ENCODE peak calls at places on chromosomes 5 and 9, in nine cellular contexts. X, N, H, Q, J, Y, D, I and U are unnamed samples. For H3K36me3 and H3K4me1, the result is how much of the 10 kb centered on the place peaks cover.

GRCh38 chr9:126604059-126604685 is 9.6 kb upstream of the LMX1B start:
- DNase-seq in H (no peak), J (no peak), D (no peak), Y (no peak), Q (no peak), X (no peak), I (no peak), N (no peak), U (no peak)

GRCh38 chr5:160213537-160213936 is 15.8 kb upstream of the FABP6 start:
- DNase-seq in X (no peak), Q (no peak), H (peak), I (no peak), N (no peak), Y (no peak), J (no peak), D (no peak), U (no peak)

GRCh38 chr5:140038373-140038957 is 4.6 kb downstream of the NRG2 start:
- DNase-seq in X (no peak), N (no peak), H (peak), D (peak), I (no peak), Q (no peak), Y (no peak), J (peak), U (no peak)

GRCh38 chr9:93702261-93702660 is 125.9 kb downstream of the PHF2 start:
- DNase-seq in J (no peak), Q (no peak), N (no peak), H (no peak), D (no peak), Y (no peak), X (no peak), I (no peak), U (no peak)

GRCh38 chr9:757246-757881 is 84.1 kb upstream of the DMRT1 start:
- DNase-seq in N (peak), I (no peak), J (peak), Y (no peak), X (no peak), D (peak), H (peak), Q (peak), U (peak)

GRCh38 chr5:123718238-123718637 is 206.3 kb downstream of the CSNK1G3 start:
- DNase-seq in I (no peak), X (no peak), D (no peak), J (no peak), Q (no peak), Y (no peak), N (no peak), H (no peak), U (no peak)

GRCh38 chr5:98268162-98268860 is 505.2 kb upstream of the RGMB start:
- DNase-seq in I (no peak), J (no peak), D (no peak), Q (no peak), N (no peak), H (no peak), X (no peak), Y (no peak), U (no peak)

GRCh38 chr5:140998921-140999410 is 32.7 kb downstream of the PCDHAC2 start:
- DNase-seq in D (no peak), J (no peak), N (peak), X (no peak), I (no peak), Y (no peak), H (no peak), Q (no peak), U (no peak)

GRCh38 chr5:75566710-75567309 is 44.4 kb upstream of the ANKDD1B start:
- DNase-seq in J (peak), D (peak), H (peak), Y (no peak), N (peak), Q (no peak), I (no peak), X (no peak), U (no peak)

GRCh38 chr5:125554355-125554754 is 807.9 kb upstream of the ZNF608 start:
- DNase-seq in Y (no peak), H (no peak), X (no peak), N (no peak), D (no peak), Q (no peak), I (no peak), J (no peak), U (no peak)

GRCh38 chr5:55665065-55665464 is 47.1 kb downstream of the SLC38A9 start:
- DNase-seq in X (no peak), N (no peak), Q (no peak), J (no peak), I (no peak), D (no peak), H (peak), Y (peak), U (no peak)

GRCh38 chr9:130947618-130948140 is 8.6 kb upstream of the FIBCD1 start:
- DNase-seq in I (no peak), D (no peak), N (no peak), Y (no peak), Q (no peak), H (no peak), X (no peak), J (no peak), U (no peak)

GRCh38 chr9:33289501-33289900 is 815 bp upstream of the NFX1 start:
- DNase-seq in N (no peak), H (peak), D (no peak), Q (no peak), X (peak), Y (peak), I (no peak), J (no peak), U (no peak)

DNA sequence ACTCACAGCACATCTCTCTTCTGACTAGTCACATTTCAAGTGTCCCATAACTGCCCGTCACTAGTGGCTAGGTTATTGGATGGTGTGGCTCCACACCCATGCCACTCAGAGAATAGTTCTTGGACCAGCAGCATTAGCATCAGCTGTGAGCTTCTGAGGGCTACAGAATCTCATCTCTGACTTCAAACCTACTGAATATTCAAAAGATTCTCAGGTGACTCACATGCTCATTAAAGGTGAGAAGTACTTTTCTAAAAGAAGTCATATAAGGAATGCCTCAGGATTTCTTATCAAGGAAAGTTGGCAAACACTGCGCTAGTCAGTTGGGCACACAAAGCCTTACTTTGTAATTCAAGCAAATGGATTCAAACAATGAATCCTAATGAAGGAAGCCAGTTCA is 305.0 kb upstream of the CDH12 start:
- DNase-seq in X (no peak), N (no peak), Y (no peak), H (no peak), Q (no peak), J (no peak), I (no peak), D (no peak), U (no peak)
- H3K36me3 ChIP-seq in X (under half), N (under half), Y (under half), H (under half), Q (under half), J (under half), I (under half), D (under half), U (under half)

GRCh38 chr5:89181546-89181945 is 298.6 kb upstream of the MEF2C start:
- DNase-seq in X (no peak), N (no peak), D (no peak), Q (no peak), I (no peak), J (no peak), Y (no peak), H (no peak), U (no peak)

GRCh38 chr5:89178576-89178975 is 295.6 kb upstream of the MEF2C start:
- DNase-seq in D (no peak), Y (no peak), J (no peak), I (no peak), X (no peak), Q (no peak), H (no peak), N (no peak), U (no peak)

GRCh38 chr5:89179761-89180160 is 296.8 kb upstream of the MEF2C start:
- DNase-seq in D (no peak), Q (no peak), I (no peak), Y (no peak), H (no peak), N (no peak), J (no peak), X (no peak), U (no peak)
- H3K4me1 ChIP-seq in D (under half), Q (under half), I (under half), Y (under half), H (under half), N (under half), J (under half), X (under half), U (under half)

DNA sequence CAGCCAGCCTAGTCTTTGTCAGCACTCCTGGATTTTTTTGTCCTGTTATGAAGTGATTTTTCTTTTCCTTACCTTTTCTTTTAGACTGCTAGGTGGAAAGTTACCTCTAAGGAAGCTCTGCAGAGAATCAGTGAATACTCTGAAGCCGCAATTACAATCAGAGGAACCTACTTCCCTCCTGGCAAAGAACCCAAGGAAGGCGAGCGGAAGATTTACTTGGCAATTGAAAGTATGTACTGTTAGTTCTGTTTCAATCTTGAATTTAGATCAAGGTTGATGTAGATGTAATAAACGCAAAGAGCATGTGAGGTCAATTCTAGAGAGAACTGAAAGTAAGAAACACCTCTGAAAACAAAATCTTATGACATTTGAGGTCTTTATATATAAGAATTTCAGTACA is 27.0 kb upstream of the C5orf24 start:
- DNase-seq in D (no peak), Y (no peak), Q (no peak), H (no peak), N (no peak), J (no peak), X (no peak), I (no peak), U (no peak)
- H3K36me3 ChIP-seq in D (half or more), Y (under half), Q (under half), H (half or more), N (half or more), J (under half), X (under half), I (half or more), U (half or more)

DNA sequence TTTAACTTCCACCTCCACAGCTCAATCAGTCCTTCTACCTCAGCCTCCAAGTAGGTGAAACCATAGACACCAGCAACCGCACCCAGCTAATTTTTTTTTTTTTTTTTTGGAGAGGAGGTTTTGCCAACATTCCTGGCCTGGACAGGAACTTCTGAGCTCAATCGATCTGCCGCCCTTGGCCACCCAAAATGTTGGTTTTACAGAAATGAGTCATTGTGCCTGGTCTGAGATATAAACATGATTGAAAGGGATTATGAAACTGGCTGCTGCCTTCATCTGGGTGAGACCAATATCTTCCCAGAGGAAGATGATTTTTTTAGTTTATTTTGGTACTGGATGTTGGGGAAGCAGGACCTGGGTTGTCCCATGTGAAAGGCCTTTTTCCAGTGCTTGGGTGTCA is 9.2 kb downstream of the TAF11L12 start:
- DNase-seq in X (no peak), D (no peak), I (no peak), Y (no peak), Q (no peak), N (no peak), H (no peak), J (no peak), U (no peak)
- H3K4me1 ChIP-seq in X (under half), D (under half), I (under half), Y (under half), Q (under half), N (under half), H (under half), J (under half), U (under half)

GRCh38 chr9:124348831-124349230 is 66.4 kb downstream of the PSMB7 start:
- DNase-seq in J (no peak), N (no peak), X (no peak), Y (no peak), H (no peak), Q (no peak), D (no peak), I (no peak), U (no peak)

GRCh38 chr9:124349675-124350484 is 65.4 kb downstream of the PSMB7 start:
- DNase-seq in H (no peak), Q (no peak), D (no peak), I (no peak), X (no peak), N (no peak), J (no peak), Y (no peak), U (no peak)

GRCh38 chr9:124347968-124348358 is 67.3 kb downstream of the PSMB7 start:
- DNase-seq in J (no peak), X (no peak), N (no peak), Q (no peak), H (no peak), I (no peak), D (no peak), Y (no peak), U (no peak)

GRCh38 chr9:124348363-124348762 is 66.9 kb downstream of the PSMB7 start:
- DNase-seq in Y (no peak), X (no peak), H (no peak), I (no peak), J (no peak), D (no peak), Q (no peak), N (no peak), U (no peak)

DNA sequence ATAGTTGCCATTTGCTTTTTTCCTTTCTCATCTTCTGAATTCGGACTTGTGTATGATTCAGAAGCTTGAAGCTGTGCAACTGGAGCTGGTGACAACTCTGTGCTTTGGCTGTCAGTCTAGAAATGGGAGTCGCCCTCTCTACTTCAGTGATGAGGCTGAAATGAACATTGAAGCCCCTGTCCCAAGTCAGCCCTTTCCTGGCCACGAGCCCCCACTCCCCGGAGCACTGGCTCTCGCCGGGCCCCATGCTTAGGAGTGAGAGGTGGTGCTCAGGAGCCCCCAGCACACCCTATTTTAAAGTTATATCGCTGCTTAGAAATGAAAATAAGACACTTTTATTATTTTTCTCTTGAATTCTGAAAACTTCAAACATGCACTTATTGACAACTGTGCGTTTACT is 66.0 kb downstream of the PSMB7 start:
- DNase-seq in Q (no peak), X (no peak), Y (no peak), D (no peak), N (no peak), I (no peak), H (no peak), J (no peak), U (no peak)
- H3K36me3 ChIP-seq in Q (under half), X (under half), Y (under half), D (half or more), N (half or more), I (half or more), H (under half), J (under half), U (half or more)

GRCh38 chr9:134726722-134727034 is 85.1 kb downstream of the COL5A1 start:
- DNase-seq in X (no peak), H (no peak), Y (no peak), J (no peak), N (no peak), I (no peak), Q (no peak), D (no peak), U (no peak)
- H3K4me1 ChIP-seq in X (under half), H (under half), Y (under half), J (under half), N (under half), I (under half), Q (under half), D (under half), U (under half)

DNA sequence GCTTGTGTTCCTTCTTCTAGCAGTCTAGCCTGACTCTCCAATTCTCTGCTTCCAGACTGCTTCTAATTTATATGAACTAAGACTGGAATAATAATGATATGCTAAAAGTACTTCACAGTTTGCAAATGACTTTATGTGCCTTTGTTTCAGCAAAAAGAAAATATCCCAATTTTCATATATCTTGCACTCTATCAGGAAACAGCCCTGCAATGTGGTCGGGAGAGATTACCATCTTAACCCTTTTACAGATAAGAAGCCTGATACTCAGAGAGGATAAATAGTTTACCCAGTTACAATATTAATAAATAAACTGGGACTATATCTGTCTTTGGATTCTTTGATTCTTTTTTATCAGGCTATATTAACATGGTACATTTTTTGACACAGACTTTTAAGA is 126.0 kb downstream of the CDC42SE2 start:
- DNase-seq in N (no peak), Y (no peak), J (no peak), X (no peak), Q (no peak), I (no peak), D (no peak), H (no peak), U (no peak)
- H3K36me3 ChIP-seq in N (under half), Y (under half), J (under half), X (under half), Q (under half), I (under half), D (half or more), H (under half), U (under half)

DNA sequence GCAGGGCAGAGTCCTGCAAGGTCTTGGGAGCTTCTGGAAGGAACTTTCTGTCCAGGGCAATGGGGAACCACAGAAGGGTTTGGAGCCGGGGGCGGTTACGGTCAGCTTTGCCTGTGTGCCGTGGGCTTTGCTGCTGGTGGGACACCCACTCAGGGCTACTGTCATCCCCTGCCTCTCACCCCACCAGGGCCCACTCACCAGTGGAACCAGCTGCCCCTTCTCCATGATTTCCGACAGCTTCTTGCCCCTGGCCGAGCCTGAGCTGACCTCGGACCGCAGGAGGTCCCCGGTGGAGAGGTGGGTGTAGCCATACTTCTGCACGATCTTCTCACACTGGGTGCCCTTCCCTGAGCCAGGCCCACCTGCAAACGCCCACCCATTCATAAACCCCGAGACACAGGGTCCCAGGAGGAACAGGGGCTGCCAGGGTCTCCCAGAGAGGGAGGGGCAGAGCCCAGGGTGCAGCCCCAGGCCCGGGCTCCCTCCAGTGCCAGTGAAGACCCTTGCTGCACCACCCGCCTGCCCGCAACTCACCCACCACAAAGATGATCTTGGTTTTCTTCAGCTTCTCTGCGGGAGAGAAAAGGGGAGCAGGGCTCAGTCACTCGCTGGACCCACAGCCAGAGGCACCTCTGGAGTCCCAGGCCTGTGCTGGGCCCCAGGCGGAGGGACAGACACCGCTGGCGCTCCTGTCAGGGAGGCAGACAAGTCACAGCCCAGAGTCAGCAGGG is 4.8 kb downstream of the AK1 start:
- DNase-seq in H (no peak), Q (no peak), Y (no peak), I (no peak), D (no peak), X (no peak), J (no peak), N (no peak), U (no peak)
- H3K4me1 ChIP-seq in H (under half), Q (half or more), Y (under half), I (under half), D (under half), X (under half), J (under half), N (under half), U (half or more)